ENCODE peak calls at places on chromosome 20, in nine cellular contexts. S is right lobe of liver; W is lower lobe of right lung; F is CD8-positive, alpha-beta memory T cell; D is fibroblast of lung; J is mammary epithelial cell; N is heart right ventricle; K is left lung; P is neuronal stem cell. E is an unnamed sample.

GRCh38 chr20:41249371-41249770 is 68.2 kb downstream of the ZHX3 start:
- DNase-seq in J (peak), S (no peak), W (no peak), F (no peak), D (peak), K (peak), P (peak), N (peak), E (peak)

GRCh38 chr20:50788045-50788867 is 6.6 kb upstream of the BCAS4 start:
- DNase-seq in S (peak), K (no peak), P (no peak), N (no peak), J (peak), W (peak), F (no peak), D (peak), E (peak)

GRCh38 chr20:47204746-47205122 is 151.8 kb downstream of the ZMYND8 start:
- DNase-seq in P (no peak), N (no peak), J (no peak), W (no peak), D (no peak), F (no peak), S (no peak), K (no peak), E (no peak)

GRCh38 chr20:43243672-43244269 is 54.1 kb upstream of the PTPRT start:
- DNase-seq in J (no peak), K (no peak), N (no peak), S (no peak), F (no peak), D (no peak), W (no peak), P (no peak), E (no peak)

GRCh38 chr20:62887147-62887859 is 25.7 kb upstream of the TCFL5 start:
- DNase-seq in S (peak), D (peak), F (no peak), J (peak), K (no peak), W (no peak), N (peak), P (no peak), E (no peak)

GRCh38 chr20:51424270-51425041 is 118.1 kb downstream of the NFATC2 start:
- DNase-seq in F (no peak), K (no peak), J (no peak), N (no peak), S (no peak), D (no peak), W (no peak), P (no peak), E (no peak)

GRCh38 chr20:37796121-37796520 is 102.3 kb downstream of the CTNNBL1 start:
- DNase-seq in N (no peak), K (no peak), D (peak), P (no peak), W (no peak), J (no peak), F (no peak), S (no peak), E (no peak)

GRCh38 chr20:46894971-46895905 is 595 bp downstream of the EYA2 start:
- DNase-seq in J (peak), P (peak), N (peak), K (no peak), S (peak), W (no peak), D (peak), F (no peak), E (no peak)

GRCh38 chr20:39885975-39886649 is 802.9 kb downstream of the MAFB start:
- DNase-seq in D (peak), P (peak), N (peak), F (no peak), W (peak), J (peak), S (peak), K (peak), E (peak)

GRCh38 chr20:23393999-23394775 is 27.1 kb downstream of the NAPB start:
- DNase-seq in P (no peak), J (no peak), K (no peak), S (no peak), N (no peak), F (no peak), D (no peak), W (no peak), E (peak)

GRCh38 chr20:63328716-63329275 is 32.4 kb downstream of the CHRNA4 start:
- DNase-seq in W (peak), J (no peak), N (peak), K (no peak), S (no peak), F (no peak), P (no peak), D (no peak), E (no peak)

GRCh38 chr20:5918856-5919633 is 31.3 kb downstream of the TRMT6 start:
- DNase-seq in F (no peak), N (no peak), K (no peak), W (no peak), D (peak), P (no peak), S (no peak), J (peak), E (no peak)

GRCh38 chr20:46808565-46808964 is 86.1 kb upstream of the EYA2 start:
- DNase-seq in W (no peak), F (no peak), P (no peak), S (no peak), J (no peak), D (no peak), K (no peak), N (no peak), E (no peak)

GRCh38 chr20:56400001-56400640 is 7.7 kb downstream of the CSTF1 start:
- DNase-seq in P (peak), J (peak), F (peak), D (peak), W (no peak), S (no peak), N (no peak), K (no peak), E (no peak)

GRCh38 chr20:15814903-15815302 is 758.3 kb downstream of the KIF16B start:
- DNase-seq in N (no peak), K (no peak), W (no peak), D (no peak), P (no peak), J (peak), F (no peak), S (no peak), E (no peak)

DNA sequence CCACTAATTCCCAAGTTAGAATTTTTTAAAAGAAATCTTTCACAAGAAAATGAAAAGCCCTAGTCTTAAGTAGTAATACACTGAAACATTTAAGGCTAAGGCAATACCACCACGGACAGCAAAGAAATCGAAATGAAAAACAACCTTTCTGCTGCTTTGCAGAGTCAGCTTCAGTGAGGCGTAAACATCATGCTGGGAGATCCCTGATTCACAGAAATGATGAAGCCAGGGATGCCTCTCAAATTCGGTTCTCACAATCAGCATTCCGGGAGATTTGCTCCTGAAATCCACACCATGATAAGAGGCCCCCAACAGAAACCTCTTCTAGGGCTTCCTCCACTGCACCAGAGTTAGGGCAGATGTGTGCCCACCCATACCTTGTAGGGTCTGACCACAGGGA is 18.6 kb downstream of the RRBP1 start:
- DNase-seq in N (no peak), K (no peak), W (no peak), F (no peak), P (no peak), D (no peak), J (no peak), S (peak), E (no peak)
- H3K4me3 ChIP-seq in N (no peak), K (no peak), W (no peak), F (no peak), P (no peak), D (no peak), J (no peak), S (no peak), E (no peak)

DNA sequence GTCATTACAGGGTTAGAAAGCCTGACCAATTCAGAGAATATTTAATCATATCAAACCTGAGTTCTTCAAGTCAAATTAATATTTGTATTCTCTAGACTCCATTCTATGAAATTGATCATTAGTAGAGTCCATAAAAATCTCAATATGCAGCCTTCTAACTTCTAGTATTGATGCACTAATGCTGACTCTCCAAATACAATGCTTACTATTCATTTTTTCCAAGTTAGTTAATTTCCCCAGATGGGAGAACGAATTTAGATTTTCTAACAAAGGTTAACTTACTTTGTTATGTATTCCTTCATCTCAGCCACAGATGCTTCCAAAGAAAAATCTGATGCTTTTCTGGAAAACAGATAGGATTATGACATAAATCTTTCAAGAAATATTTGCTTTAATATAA is 12.4 kb upstream of the NDRG3 start:
- DNase-seq in D (no peak), N (no peak), J (no peak), F (no peak), P (no peak), S (no peak), K (no peak), W (no peak), E (no peak)
- H3K27ac ChIP-seq in D (no peak), N (peak), J (no peak), F (no peak), P (no peak), S (no peak), K (peak), W (peak), E (no peak)

GRCh38 chr20:53298260-53298659 is 295.4 kb downstream of the ZNF217 start:
- DNase-seq in N (no peak), F (no peak), S (no peak), J (no peak), K (no peak), P (no peak), W (no peak), D (no peak), E (no peak)

GRCh38 chr20:53294804-53295203 is 298.8 kb downstream of the ZNF217 start:
- DNase-seq in S (no peak), F (no peak), K (no peak), P (no peak), N (no peak), J (no peak), D (no peak), W (no peak), E (no peak)

GRCh38 chr20:53296451-53297153 is 297.0 kb downstream of the ZNF217 start:
- DNase-seq in K (no peak), S (no peak), J (no peak), W (no peak), P (no peak), F (no peak), D (no peak), N (no peak), E (no peak)

GRCh38 chr20:53298900-53299299 is 294.7 kb downstream of the ZNF217 start:
- DNase-seq in D (no peak), F (no peak), S (no peak), J (no peak), N (no peak), W (no peak), P (no peak), K (no peak), E (no peak)

DNA sequence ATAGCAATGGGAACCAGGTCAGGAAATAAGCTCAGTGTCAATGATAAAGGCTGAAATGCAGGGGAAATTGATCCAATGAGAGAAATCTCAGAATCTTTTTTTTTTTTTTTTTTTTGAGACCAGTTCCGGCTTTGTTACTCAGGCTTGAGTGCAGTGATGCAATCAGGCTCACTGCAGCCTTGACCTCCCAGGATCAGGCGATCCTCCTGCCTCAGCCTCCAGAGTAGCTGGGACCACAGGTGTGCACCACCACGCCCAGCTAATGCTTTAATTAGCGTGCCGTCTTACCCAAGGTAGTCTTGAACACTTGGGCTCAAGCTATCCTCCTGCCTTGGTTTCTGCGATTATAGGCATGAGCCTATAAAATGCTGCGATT is 296.5 kb downstream of the ZNF217 start:
- DNase-seq in J (no peak), D (no peak), P (no peak), K (no peak), S (no peak), W (no peak), F (no peak), N (no peak), E (no peak)
- H3K4me3 ChIP-seq in J (no peak), D (no peak), P (no peak), K (no peak), S (no peak), W (no peak), F (no peak), N (no peak), E (no peak)

GRCh38 chr20:32481311-32482103 is 103.6 kb downstream of the NOL4L start:
- DNase-seq in D (no peak), F (peak), P (no peak), K (no peak), W (no peak), N (no peak), J (no peak), S (no peak), E (no peak)
- H3K27ac ChIP-seq in D (no peak), F (no peak), P (peak), K (peak), W (peak), N (peak), J (no peak), S (no peak), E (peak)

GRCh38 chr20:10132391-10132790 is 86.2 kb upstream of the SNAP25 start:
- DNase-seq in F (no peak), K (no peak), J (no peak), D (no peak), N (no peak), P (no peak), S (no peak), W (no peak), E (no peak)

GRCh38 chr20:10133532-10133931 is 85.1 kb upstream of the SNAP25 start:
- DNase-seq in D (no peak), J (no peak), P (no peak), S (no peak), W (no peak), K (no peak), F (no peak), N (no peak), E (no peak)

GRCh38 chr20:10134176-10134575 is 84.5 kb upstream of the SNAP25 start:
- DNase-seq in K (no peak), J (no peak), D (no peak), W (no peak), P (no peak), N (no peak), F (no peak), S (no peak), E (no peak)

GRCh38 chr20:10129749-10130148 is 88.9 kb upstream of the SNAP25 start:
- DNase-seq in N (no peak), S (no peak), J (no peak), K (no peak), F (no peak), P (no peak), D (no peak), W (no peak), E (no peak)

DNA sequence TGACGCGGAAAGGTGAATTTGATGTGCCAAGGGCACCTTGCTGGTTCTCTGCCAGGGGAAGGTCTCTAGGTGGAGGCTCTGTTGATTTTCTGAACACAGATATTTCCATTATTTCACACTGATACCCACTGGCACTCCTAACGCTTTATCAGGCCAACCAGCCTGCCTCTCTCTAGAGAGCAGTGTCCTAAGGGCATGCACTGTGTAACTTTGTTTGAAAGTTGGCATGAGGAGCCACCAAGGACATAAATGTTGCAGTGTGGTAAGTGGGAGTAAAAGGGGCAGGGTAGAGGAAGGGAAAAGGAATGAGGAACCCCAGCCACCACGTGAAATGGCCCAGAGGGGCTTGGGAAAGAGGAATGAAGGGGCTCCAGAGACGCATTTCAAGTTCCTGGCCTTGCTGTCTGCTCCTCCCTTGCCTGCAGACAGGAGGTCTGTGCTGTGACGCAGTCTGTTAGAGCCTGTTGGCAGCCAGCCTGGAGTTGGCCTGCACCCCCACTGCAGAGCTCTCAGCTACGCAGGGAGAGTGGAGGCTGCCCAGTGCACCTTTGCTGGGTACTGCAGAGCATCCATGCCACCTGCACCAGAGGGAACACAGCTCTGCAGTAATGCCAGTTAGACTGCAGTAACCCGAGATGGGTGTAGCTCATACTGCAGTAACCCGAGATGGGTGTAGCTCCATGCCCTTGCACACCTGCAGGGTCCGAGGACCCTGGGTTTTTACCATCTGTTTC is 86.9 kb upstream of the SNAP25 start:
- DNase-seq in D (peak), J (peak), P (no peak), S (peak), F (no peak), K (peak), N (peak), W (no peak), E (no peak)
- H3K4me3 ChIP-seq in D (no peak), J (no peak), P (no peak), S (no peak), F (no peak), K (no peak), N (no peak), W (no peak), E (no peak)

GRCh38 chr20:4905195-4905594 is 96.1 kb downstream of the SLC23A2 start:
- DNase-seq in W (no peak), D (no peak), F (no peak), P (no peak), J (no peak), N (no peak), K (no peak), S (no peak), E (no peak)

GRCh38 chr20:4905612-4906011 is 95.7 kb downstream of the SLC23A2 start:
- DNase-seq in F (no peak), D (peak), W (no peak), P (no peak), J (no peak), K (no peak), N (no peak), S (no peak), E (no peak)

GRCh38 chr20:4902788-4903187 is 98.5 kb downstream of the SLC23A2 start:
- DNase-seq in W (no peak), D (no peak), P (no peak), N (no peak), K (no peak), S (no peak), J (no peak), F (no peak), E (no peak)

GRCh38 chr20:4901031-4901818 is 100.1 kb downstream of the SLC23A2 start:
- DNase-seq in S (no peak), P (no peak), W (no peak), F (no peak), N (no peak), D (no peak), K (no peak), J (no peak), E (no peak)

DNA sequence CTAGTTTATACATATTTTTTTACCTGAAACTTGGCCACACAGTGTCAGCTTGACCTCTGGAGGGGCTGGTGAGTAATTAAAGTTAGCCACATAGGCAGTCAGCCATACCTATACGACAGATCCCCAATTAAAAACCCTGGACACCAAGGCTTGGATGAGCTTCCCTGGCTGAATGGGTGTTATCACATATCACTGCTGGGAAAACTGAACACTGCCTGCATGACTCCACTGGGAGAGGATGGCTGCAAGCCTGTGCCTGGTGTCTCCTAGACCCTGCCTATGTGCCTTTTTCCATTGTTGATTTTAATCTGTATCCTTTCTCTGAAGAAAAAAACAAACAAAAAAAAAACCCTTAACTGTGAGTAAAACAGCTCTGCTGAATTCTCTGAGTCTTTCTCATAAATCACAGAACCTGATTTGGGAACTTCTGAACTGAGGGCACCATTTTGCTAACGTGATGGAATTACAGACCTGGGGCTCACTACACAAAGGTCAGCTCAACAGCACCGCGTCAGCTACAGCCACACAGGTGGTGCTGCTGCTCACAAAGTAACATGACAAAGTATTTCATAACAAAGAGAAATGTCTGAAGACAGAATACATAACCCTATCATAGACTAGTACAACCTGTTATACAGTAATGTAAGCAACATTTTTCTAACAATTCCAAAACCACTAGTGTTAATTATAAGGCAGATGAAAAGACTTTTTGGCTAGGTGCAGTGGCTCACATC is 97.0 kb downstream of the SLC23A2 start:
- DNase-seq in J (no peak), W (no peak), F (no peak), N (no peak), K (no peak), D (no peak), S (no peak), P (no peak), E (no peak)
- H3K27ac ChIP-seq in J (no peak), W (no peak), F (no peak), N (no peak), K (no peak), D (no peak), S (no peak), P (no peak), E (no peak)

DNA sequence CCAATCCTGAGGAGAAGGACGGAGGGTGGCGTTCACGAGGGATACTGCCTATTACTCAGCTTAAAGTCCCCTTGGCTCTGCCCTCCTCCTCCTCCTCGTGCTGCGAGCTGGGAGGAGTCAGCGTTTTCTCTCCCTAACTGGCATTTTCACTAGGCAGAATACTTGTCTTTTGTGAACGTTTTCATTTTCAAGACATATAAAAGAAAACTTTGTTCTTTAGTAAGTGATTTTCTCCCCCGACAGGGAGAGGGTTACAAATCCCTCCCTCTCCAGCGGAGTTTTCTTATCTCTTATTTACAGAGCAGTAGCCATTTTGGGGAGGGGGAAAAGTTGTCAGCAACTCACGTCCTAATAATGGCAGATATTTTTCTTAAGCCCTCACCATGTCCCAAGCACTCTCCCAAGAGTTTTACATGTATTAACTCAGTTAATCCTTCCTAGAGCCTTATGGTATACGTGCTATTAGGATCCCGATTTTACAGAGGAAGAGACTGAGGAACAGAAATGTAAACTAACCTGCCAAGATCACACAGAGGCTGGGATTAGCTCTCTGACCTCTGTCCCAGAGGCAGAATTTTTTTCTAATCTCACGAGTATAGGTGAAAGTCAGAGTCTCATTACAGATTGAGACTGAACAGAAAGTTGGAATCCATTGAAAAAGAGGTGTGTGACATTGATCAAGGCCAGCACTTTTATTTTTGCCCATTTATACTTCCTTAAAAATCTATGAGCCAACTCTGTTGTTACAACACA is 30.0 kb upstream of the ZNF217 start:
- DNase-seq in D (peak), J (peak), K (peak), W (no peak), F (no peak), N (peak), S (peak), P (peak), E (peak)
- H3K4me3 ChIP-seq in D (peak), J (no peak), K (peak), W (peak), F (peak), N (peak), S (peak), P (no peak), E (peak)

GRCh38 chr20:49275634-49276033 is 2.2 kb downstream of the ZNFX1 start:
- DNase-seq in S (no peak), J (peak), P (no peak), F (no peak), D (no peak), N (no peak), W (no peak), K (no peak), E (no peak)
- H3K27ac ChIP-seq in S (no peak), J (peak), P (no peak), F (no peak), D (peak), N (peak), W (peak), K (peak), E (peak)